ENCODE peak calls at places on chromosome 9, in ten cellular contexts. One of them, this sample, is unnamed.

GRCh38 chr9:104758974-104759373 is 5.0 kb upstream of the NIPSNAP3B start:
- DNase-seq in activated CD8-positive, alpha-beta T cell treated with anti-CD3 and anti-CD28 coated beads, Interleukin-2, amount 10 ng/mL, durations not matched to agents 7 days and 5 days: no peak
- DNase-seq in progenitor cell of endocrine pancreas: no peak
- DNase-seq in NCI-H82: no peak
- DNase-seq in stimulated activated CD4-positive, alpha-beta T cell treated with anti-CD3 and anti-CD28 coated beads, Interleukin-12 subunit alpha, Interleukin-12 subunit beta, amount 100 ng/mL, for 4 hours: no peak
- DNase-seq in cerebellar cortex: no peak
- DNase-seq in left cardiac atrium: no peak
- DNase-seq in H54: no peak
- DNase-seq in ACHN: no peak
- DNase-seq in retina: no peak
- DNase-seq in this sample: no peak

GRCh38 chr9:5578698-5579085 is 50.2 kb upstream of the RIC1 start:
- DNase-seq in activated CD8-positive, alpha-beta T cell treated with anti-CD3 and anti-CD28 coated beads, Interleukin-2, amount 10 ng/mL, durations not matched to agents 7 days and 5 days: no peak
- DNase-seq in retina: no peak
- DNase-seq in NCI-H82: no peak
- DNase-seq in left cardiac atrium: no peak
- DNase-seq in stimulated activated CD4-positive, alpha-beta T cell treated with anti-CD3 and anti-CD28 coated beads, Interleukin-12 subunit alpha, Interleukin-12 subunit beta, amount 100 ng/mL, for 4 hours: no peak
- DNase-seq in ACHN: no peak
- DNase-seq in H54: no peak
- DNase-seq in progenitor cell of endocrine pancreas: no peak
- DNase-seq in cerebellar cortex: no peak
- DNase-seq in this sample: no peak

GRCh38 chr9:123863164-123863855 is 66.6 kb downstream of the DENND1A start:
- DNase-seq in stimulated activated CD4-positive, alpha-beta T cell treated with anti-CD3 and anti-CD28 coated beads, Interleukin-12 subunit alpha, Interleukin-12 subunit beta, amount 100 ng/mL, for 4 hours: no peak
- DNase-seq in retina: peak; percentile 9
- DNase-seq in progenitor cell of endocrine pancreas: no peak
- DNase-seq in left cardiac atrium: no peak
- DNase-seq in cerebellar cortex: no peak
- DNase-seq in NCI-H82: no peak
- DNase-seq in activated CD8-positive, alpha-beta T cell treated with anti-CD3 and anti-CD28 coated beads, Interleukin-2, amount 10 ng/mL, durations not matched to agents 7 days and 5 days: no peak
- DNase-seq in H54: no peak
- DNase-seq in ACHN: no peak
- DNase-seq in this sample: no peak

GRCh38 chr9:72399391-72399790 is 34.4 kb upstream of the ZFAND5 start:
- DNase-seq in left cardiac atrium: no peak
- DNase-seq in cerebellar cortex: no peak
- DNase-seq in ACHN: no peak
- DNase-seq in progenitor cell of endocrine pancreas: no peak
- DNase-seq in H54: no peak
- DNase-seq in stimulated activated CD4-positive, alpha-beta T cell treated with anti-CD3 and anti-CD28 coated beads, Interleukin-12 subunit alpha, Interleukin-12 subunit beta, amount 100 ng/mL, for 4 hours: no peak
- DNase-seq in activated CD8-positive, alpha-beta T cell treated with anti-CD3 and anti-CD28 coated beads, Interleukin-2, amount 10 ng/mL, durations not matched to agents 7 days and 5 days: no peak
- DNase-seq in retina: no peak
- DNase-seq in NCI-H82: no peak
- DNase-seq in this sample: no peak

GRCh38 chr9:91419222-91420191 is 4.1 kb downstream of the NFIL3 start:
- DNase-seq in ACHN: peak; percentile 86
- DNase-seq in retina: no peak
- DNase-seq in progenitor cell of endocrine pancreas: no peak
- DNase-seq in cerebellar cortex: no peak
- DNase-seq in left cardiac atrium: peak; percentile 71
- DNase-seq in stimulated activated CD4-positive, alpha-beta T cell treated with anti-CD3 and anti-CD28 coated beads, Interleukin-12 subunit alpha, Interleukin-12 subunit beta, amount 100 ng/mL, for 4 hours: no peak
- DNase-seq in activated CD8-positive, alpha-beta T cell treated with anti-CD3 and anti-CD28 coated beads, Interleukin-2, amount 10 ng/mL, durations not matched to agents 7 days and 5 days: no peak
- DNase-seq in NCI-H82: no peak
- DNase-seq in H54: peak; percentile 97
- DNase-seq in this sample: no peak

GRCh38 chr9:134850611-134851010 is 30.0 kb upstream of the FCN2 start:
- DNase-seq in cerebellar cortex: no peak
- DNase-seq in progenitor cell of endocrine pancreas: no peak
- DNase-seq in ACHN: no peak
- DNase-seq in retina: no peak
- DNase-seq in stimulated activated CD4-positive, alpha-beta T cell treated with anti-CD3 and anti-CD28 coated beads, Interleukin-12 subunit alpha, Interleukin-12 subunit beta, amount 100 ng/mL, for 4 hours: no peak
- DNase-seq in left cardiac atrium: no peak
- DNase-seq in activated CD8-positive, alpha-beta T cell treated with anti-CD3 and anti-CD28 coated beads, Interleukin-2, amount 10 ng/mL, durations not matched to agents 7 days and 5 days: no peak
- DNase-seq in H54: no peak
- DNase-seq in NCI-H82: no peak
- DNase-seq in this sample: no peak

GRCh38 chr9:14379280-14379679 is 65.3 kb upstream of the NFIB start:
- DNase-seq in left cardiac atrium: no peak
- DNase-seq in NCI-H82: no peak
- DNase-seq in retina: no peak
- DNase-seq in stimulated activated CD4-positive, alpha-beta T cell treated with anti-CD3 and anti-CD28 coated beads, Interleukin-12 subunit alpha, Interleukin-12 subunit beta, amount 100 ng/mL, for 4 hours: no peak
- DNase-seq in H54: no peak
- DNase-seq in cerebellar cortex: no peak
- DNase-seq in activated CD8-positive, alpha-beta T cell treated with anti-CD3 and anti-CD28 coated beads, Interleukin-2, amount 10 ng/mL, durations not matched to agents 7 days and 5 days: no peak
- DNase-seq in ACHN: no peak
- DNase-seq in progenitor cell of endocrine pancreas: no peak
- DNase-seq in this sample: no peak

GRCh38 chr9:127131871-127132270 is 9.4 kb upstream of the ANGPTL2 start:
- DNase-seq in H54: peak; percentile 83
- DNase-seq in progenitor cell of endocrine pancreas: no peak
- DNase-seq in ACHN: peak; percentile 37
- DNase-seq in activated CD8-positive, alpha-beta T cell treated with anti-CD3 and anti-CD28 coated beads, Interleukin-2, amount 10 ng/mL, durations not matched to agents 7 days and 5 days: no peak
- DNase-seq in stimulated activated CD4-positive, alpha-beta T cell treated with anti-CD3 and anti-CD28 coated beads, Interleukin-12 subunit alpha, Interleukin-12 subunit beta, amount 100 ng/mL, for 4 hours: no peak
- DNase-seq in NCI-H82: no peak
- DNase-seq in retina: no peak
- DNase-seq in left cardiac atrium: no peak
- DNase-seq in cerebellar cortex: no peak
- DNase-seq in this sample: no peak

GRCh38 chr9:115127191-115127817 is 9.3 kb upstream of the TNC start:
- DNase-seq in NCI-H82: no peak
- DNase-seq in left cardiac atrium: no peak
- DNase-seq in ACHN: no peak
- DNase-seq in H54: no peak
- DNase-seq in cerebellar cortex: no peak
- DNase-seq in stimulated activated CD4-positive, alpha-beta T cell treated with anti-CD3 and anti-CD28 coated beads, Interleukin-12 subunit alpha, Interleukin-12 subunit beta, amount 100 ng/mL, for 4 hours: no peak
- DNase-seq in retina: no peak
- DNase-seq in activated CD8-positive, alpha-beta T cell treated with anti-CD3 and anti-CD28 coated beads, Interleukin-2, amount 10 ng/mL, durations not matched to agents 7 days and 5 days: no peak
- DNase-seq in progenitor cell of endocrine pancreas: no peak
- DNase-seq in this sample: no peak